ENCODE peak calls at places on chromosomes 12 and 14, in four cellular contexts. One of them, this sample, is unnamed.
A peak's percentile ranks its signal among the peaks of the same experiment; 100 is the strongest.

GRCh38 chr14:74207943-74208342 is 31.3 kb upstream of the VSX2 start:
- DNase-seq in effector memory CD8-positive, alpha-beta T cell: no peak
- DNase-seq in A549: peak; percentile 7
- DNase-seq in lung: no peak
- DNase-seq in this sample: peak; percentile 11

GRCh38 chr12:110744697-110745264 is 2.1 kb upstream of the PPP1CC start:
- DNase-seq in effector memory CD8-positive, alpha-beta T cell: no peak
- DNase-seq in A549: peak; percentile 72
- DNase-seq in lung: no peak
- DNase-seq in this sample: no peak

GRCh38 chr12:63764481-63764880 is 15.2 kb upstream of the RXYLT1 start:
- DNase-seq in effector memory CD8-positive, alpha-beta T cell: no peak
- DNase-seq in A549: no peak
- DNase-seq in lung: no peak
- DNase-seq in this sample: no peak

GRCh38 chr12:123106640-123107359 is 44.1 kb downstream of the PITPNM2 start:
- DNase-seq in effector memory CD8-positive, alpha-beta T cell: peak; percentile 37
- DNase-seq in A549: peak; percentile 39
- DNase-seq in lung: peak; percentile 42
- DNase-seq in this sample: peak; percentile 31

GRCh38 chr12:89245090-89245489 is 107.2 kb downstream of the DUSP6 start:
- DNase-seq in effector memory CD8-positive, alpha-beta T cell: peak; percentile 34
- DNase-seq in A549: no peak
- DNase-seq in lung: no peak
- DNase-seq in this sample: no peak

GRCh38 chr14:54574528-54574927 is 7.6 kb downstream of the SAMD4A start:
- DNase-seq in effector memory CD8-positive, alpha-beta T cell: no peak
- DNase-seq in A549: no peak
- DNase-seq in lung: no peak
- DNase-seq in this sample: no peak

GRCh38 chr12:123266679-123267277 is 4.9 kb downstream of the CDK2AP1 start:
- DNase-seq in effector memory CD8-positive, alpha-beta T cell: no peak
- DNase-seq in A549: no peak
- DNase-seq in lung: no peak
- DNase-seq in this sample: no peak

GRCh38 chr12:49108958-49109404 is 1.7 kb downstream of the LMBR1L start:
- DNase-seq in effector memory CD8-positive, alpha-beta T cell: no peak
- DNase-seq in A549: no peak
- DNase-seq in lung: peak; percentile 66
- DNase-seq in this sample: no peak

GRCh38 chr14:99432491-99432890 is 48.2 kb downstream of the SETD3 start:
- DNase-seq in effector memory CD8-positive, alpha-beta T cell: no peak
- DNase-seq in A549: no peak
- DNase-seq in lung: no peak
- DNase-seq in this sample: no peak

GRCh38 chr12:12590961-12591360 is 20.7 kb upstream of the CREBL2 start:
- DNase-seq in effector memory CD8-positive, alpha-beta T cell: no peak
- DNase-seq in A549: no peak
- DNase-seq in lung: no peak
- DNase-seq in this sample: no peak

GRCh38 chr14:104099096-104100041 is 13.9 kb downstream of the ASPG start:
- DNase-seq in effector memory CD8-positive, alpha-beta T cell: no peak
- DNase-seq in A549: no peak
- DNase-seq in lung: no peak
- DNase-seq in this sample: no peak

GRCh38 chr14:44586910-44587309 is 79.8 kb upstream of the FSCB start:
- DNase-seq in effector memory CD8-positive, alpha-beta T cell: no peak
- DNase-seq in A549: no peak
- DNase-seq in lung: no peak
- DNase-seq in this sample: no peak

GRCh38 chr14:68760771-68761170 is 32.1 kb downstream of the ZFP36L1 start:
- DNase-seq in effector memory CD8-positive, alpha-beta T cell: no peak
- DNase-seq in A549: no peak
- DNase-seq in lung: no peak
- DNase-seq in this sample: no peak

GRCh38 chr12:83971781-83972180 is 940.8 kb downstream of the SLC6A15 start:
- DNase-seq in effector memory CD8-positive, alpha-beta T cell: no peak
- DNase-seq in A549: no peak
- DNase-seq in lung: no peak
- DNase-seq in this sample: no peak

GRCh38 chr14:37869633-37870032 is 274.2 kb downstream of the TTC6 start:
- DNase-seq in effector memory CD8-positive, alpha-beta T cell: no peak
- DNase-seq in A549: no peak
- DNase-seq in lung: no peak
- DNase-seq in this sample: no peak

GRCh38 chr12:100141998-100142850 is 450 bp downstream of the BLTP3B start:
- DNase-seq in effector memory CD8-positive, alpha-beta T cell: peak; percentile 32
- DNase-seq in A549: peak; percentile 77
- DNase-seq in lung: peak; percentile 55
- DNase-seq in this sample: peak; percentile 8

GRCh38 chr12:188910-189621 is 24.9 kb downstream of the SLC6A12 start:
- DNase-seq in effector memory CD8-positive, alpha-beta T cell: no peak
- DNase-seq in A549: peak; percentile 58
- DNase-seq in lung: no peak
- DNase-seq in this sample: peak; percentile 30

GRCh38 chr14:103372552-103373304 is 12.5 kb upstream of the MARK3 start:
- DNase-seq in effector memory CD8-positive, alpha-beta T cell: no peak
- DNase-seq in A549: peak; percentile 78
- DNase-seq in lung: no peak
- DNase-seq in this sample: peak; percentile 78

GRCh38 chr12:132078190-132078589 is 65.9 kb downstream of the DDX51 start:
- DNase-seq in effector memory CD8-positive, alpha-beta T cell: no peak
- DNase-seq in A549: no peak
- DNase-seq in lung: no peak
- DNase-seq in this sample: no peak

GRCh38 chr12:47636908-47637780 is 68.7 kb downstream of the RPAP3 start:
- DNase-seq in effector memory CD8-positive, alpha-beta T cell: peak; percentile 30
- DNase-seq in A549: peak; percentile 78
- DNase-seq in lung: peak; percentile 54
- DNase-seq in this sample: peak; percentile 38

GRCh38 chr12:75759842-75760260 is 248.4 kb upstream of the KRR1 start:
- DNase-seq in effector memory CD8-positive, alpha-beta T cell: no peak
- DNase-seq in A549: peak; percentile 26
- DNase-seq in lung: no peak
- DNase-seq in this sample: no peak

GRCh38 chr12:28242888-28243633 is 52.8 kb downstream of the CCDC91 start:
- DNase-seq in effector memory CD8-positive, alpha-beta T cell: no peak
- DNase-seq in A549: no peak
- DNase-seq in lung: no peak
- DNase-seq in this sample: no peak

GRCh38 chr12:120738252-120739030 is 12.8 kb downstream of the ACADS start:
- DNase-seq in effector memory CD8-positive, alpha-beta T cell: no peak
- DNase-seq in A549: no peak
- DNase-seq in lung: no peak
- DNase-seq in this sample: no peak